ENCODE peak calls at places on chromosomes 12 and 14, in seven cellular contexts. M is A549, L is NB4, K is mucosa of descending colon, G is endothelial cell, A is HFFc6, U is HFF-Myc. V is an unnamed sample.

GRCh38 chr14:65095633-65096205 is 6.6 kb downstream of the MAX start:
- DNase-seq in U (peak; percentile 11), G (no peak), K (peak; percentile 81), A (peak; percentile 53), M (no peak), L (no peak), V (no peak)

GRCh38 chr14:64112859-64113258 is 181.3 kb downstream of the ESR2 start:
- DNase-seq in M (no peak), L (peak; percentile 27), K (peak; percentile 70), U (no peak), A (no peak), G (no peak), V (no peak)

GRCh38 chr12:124964251-124964650 is 24.7 kb downstream of the DHX37 start:
- DNase-seq in L (no peak), U (no peak), A (no peak), G (no peak), K (no peak), M (no peak), V (no peak)

GRCh38 chr12:117718559-117718958 is 250.2 kb downstream of the KSR2 start:
- DNase-seq in K (no peak), U (no peak), A (no peak), G (no peak), L (no peak), M (no peak), V (no peak)

GRCh38 chr14:27995688-27996087 is 770.9 kb upstream of the FOXG1 start:
- DNase-seq in K (no peak), A (no peak), L (no peak), G (no peak), M (no peak), U (no peak), V (no peak)

GRCh38 chr12:105279460-105280056 is 43.6 kb upstream of the APPL2 start:
- DNase-seq in U (no peak), G (peak; percentile 11), A (peak; percentile 25), K (peak; percentile 68), L (peak; percentile 79), M (peak; percentile 44), V (no peak)

GRCh38 chr14:77181603-77182437 is at the start of gene TMEM63C:
- DNase-seq in U (no peak), K (peak; percentile 73), M (peak; percentile 88), G (peak; percentile 64), L (peak; percentile 16), A (no peak), V (peak; percentile 38)

GRCh38 chr14:51219473-51220448 is 20.3 kb upstream of the TMX1 start:
- DNase-seq in G (no peak), K (peak; percentile 48), M (peak; percentile 50), A (no peak), U (no peak), L (peak; percentile 45), V (no peak)

GRCh38 chr12:14284189-14284722 is 81.2 kb upstream of the ATF7IP start:
- DNase-seq in U (no peak), K (no peak), G (no peak), M (no peak), A (no peak), L (no peak), V (no peak)
- TF ChIP-seq CTCF in U (no peak), K (no peak), G (no peak), M (no peak), A (no peak), L (no peak), V (no peak)

DNA sequence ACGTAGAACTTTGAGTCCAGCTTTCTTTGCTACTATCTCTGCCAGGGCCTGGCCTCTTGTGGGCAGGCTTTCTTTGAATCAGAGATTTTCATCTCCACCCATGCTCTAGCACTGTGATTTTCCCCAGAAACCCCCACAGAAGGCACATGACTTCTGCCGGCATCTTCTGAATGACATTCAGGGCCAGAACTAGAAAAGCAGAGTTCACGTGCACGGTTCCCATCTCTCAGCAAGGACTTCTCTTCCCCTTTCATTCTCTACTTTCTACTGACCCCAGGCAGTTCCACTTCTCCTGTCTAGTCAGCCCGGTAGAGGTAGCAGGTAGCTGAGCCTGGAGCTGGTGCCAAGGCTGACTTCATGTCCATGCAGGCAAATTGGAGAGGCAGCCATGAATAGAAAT is 26.9 kb downstream of the BATF start:
- DNase-seq in G (no peak), U (no peak), K (no peak), M (no peak), A (no peak), L (no peak), V (no peak)
- TF ChIP-seq CTCF in G (no peak), U (no peak), K (no peak), M (no peak), A (no peak), L (no peak), V (no peak)

DNA sequence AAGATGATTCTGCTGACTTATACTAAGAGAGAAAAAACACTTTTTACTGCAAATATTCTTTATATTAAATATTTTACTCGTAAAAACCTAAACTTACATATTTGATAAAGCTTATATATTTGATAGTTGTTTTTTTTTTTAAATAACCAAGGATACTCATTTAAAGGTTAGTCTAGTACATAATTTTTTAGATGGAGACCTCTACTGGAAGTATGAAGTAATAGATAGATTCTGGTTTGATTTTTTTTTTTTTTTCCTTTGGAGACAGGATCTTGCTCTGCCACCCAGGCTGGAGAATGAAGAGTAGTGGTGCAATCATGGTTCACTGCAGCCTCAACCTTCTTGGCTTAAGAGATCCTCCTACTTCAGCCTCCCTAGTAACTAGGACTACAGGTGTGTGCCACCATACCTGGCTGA is 16.4 kb downstream of the ARID2 start:
- DNase-seq in K (no peak), M (peak; percentile 27), L (peak; percentile 41), U (no peak), G (no peak), A (no peak), V (no peak)
- TF ChIP-seq CTCF in K (no peak), M (peak; percentile 44), L (no peak), U (peak; percentile 17), G (peak; percentile 31), A (peak; percentile 72), V (peak; percentile 30)

GRCh38 chr12:53450936-53451335 is 966 bp upstream of the PCBP2 start:
- DNase-seq in U (no peak), K (no peak), A (no peak), G (no peak), M (no peak), L (no peak), V (no peak)

GRCh38 chr12:53451661-53452158 is at the start of gene PCBP2:
- DNase-seq in G (peak; percentile 95), U (peak; percentile 98), A (peak; percentile 100), L (peak; percentile 100), M (peak; percentile 100), K (peak; percentile 96), V (peak; percentile 96)

GRCh38 chr12:53454710-53455109 is 2.8 kb downstream of the PCBP2 start:
- DNase-seq in L (no peak), A (no peak), U (no peak), K (no peak), M (no peak), G (no peak), V (no peak)

GRCh38 chr12:53453953-53454640 is 2.2 kb downstream of the PCBP2 start:
- DNase-seq in A (no peak), M (no peak), U (no peak), G (no peak), K (no peak), L (no peak), V (no peak)

GRCh38 chr12:53452159-53453077 is 516 bp downstream of the PCBP2 start:
- DNase-seq in K (peak; percentile 85), M (peak; percentile 95), G (peak; percentile 78), U (no peak), A (peak; percentile 73), L (peak; percentile 94), V (peak; percentile 78)
- TF ChIP-seq CTCF in K (no peak), M (peak; percentile 71), G (no peak), U (peak; percentile 10), A (peak; percentile 77), L (peak; percentile 25), V (peak; percentile 40)

GRCh38 chr12:96033549-96034389 is 1.6 kb downstream of the LTA4H start:
- DNase-seq in U (no peak), G (no peak), M (no peak), L (peak; percentile 32), A (no peak), K (peak; percentile 34), V (no peak)

GRCh38 chr12:96035283-96036236 is at the start of gene LTA4H:
- DNase-seq in U (peak; percentile 97), K (peak; percentile 100), G (peak; percentile 93), L (peak; percentile 100), M (peak; percentile 99), A (peak; percentile 94), V (peak; percentile 92)

GRCh38 chr12:96040305-96041133 is 5.1 kb upstream of the LTA4H start:
- DNase-seq in L (no peak), A (no peak), U (no peak), G (no peak), K (no peak), M (no peak), V (no peak)

GRCh38 chr12:96034631-96035282 is 630 bp downstream of the LTA4H start:
- DNase-seq in M (no peak), A (peak; percentile 5), G (peak; percentile 46), K (peak; percentile 50), L (peak; percentile 32), U (no peak), V (no peak)

DNA sequence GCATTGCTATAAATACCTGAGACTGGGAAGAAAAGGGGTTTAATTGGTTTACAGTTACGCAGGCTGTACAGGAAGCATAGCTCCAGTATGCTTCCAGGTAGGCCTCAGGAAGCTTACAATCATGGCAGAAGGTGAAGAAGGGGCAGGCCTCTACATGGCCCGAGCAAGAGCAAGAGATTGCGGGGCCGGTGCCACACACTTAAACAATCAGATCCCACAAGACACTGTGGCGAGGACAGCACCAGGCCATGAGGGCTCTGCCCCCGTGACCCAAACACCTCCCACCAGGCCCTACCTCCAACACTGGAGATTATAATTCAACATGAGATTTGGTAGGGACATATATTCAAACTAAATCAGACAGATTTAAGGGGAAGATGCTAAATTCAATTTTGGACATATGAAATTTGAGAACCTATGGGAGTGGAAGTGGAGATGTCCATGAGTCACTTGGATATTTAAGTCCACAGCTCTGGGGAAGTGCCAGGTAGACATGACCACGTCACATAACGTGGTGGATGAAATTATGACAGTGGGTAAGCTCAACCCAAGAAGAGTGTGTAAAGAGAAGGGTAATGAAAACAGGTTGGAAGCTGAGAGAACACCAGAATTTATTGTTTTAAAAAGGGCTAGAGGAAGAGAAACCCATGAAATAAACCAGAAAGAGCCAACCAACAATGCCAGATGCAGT is 1.5 kb upstream of the LTA4H start:
- DNase-seq in U (no peak), L (peak; percentile 20), M (no peak), G (no peak), A (peak; percentile 1), K (no peak), V (no peak)
- TF ChIP-seq CTCF in U (no peak), L (no peak), M (no peak), G (no peak), A (no peak), K (no peak), V (no peak)

GRCh38 chr12:122200541-122201175 is 2.9 kb upstream of the B3GNT4 start:
- DNase-seq in L (no peak), M (no peak), G (peak; percentile 40), K (no peak), U (no peak), A (no peak), V (no peak)
- TF ChIP-seq CTCF in L (no peak), M (no peak), G (peak; percentile 31), K (no peak), U (peak; percentile 3), A (peak; percentile 50), V (peak; percentile 48)

V was measured in progenitor cell of endocrine pancreas.